ENCODE peak calls at places on chromosomes 1 and 21, in five cellular contexts. G is suprapubic skin, U is GM12891, S is heart left ventricle, I is tibial nerve. Q is an unnamed sample.
A peak's percentile ranks its signal among the peaks of the same experiment; 100 is the strongest.

GRCh38 chr1:219125342-219125741 is 48.3 kb upstream of the LYPLAL1 start:
- DNase-seq in G (no peak), U (no peak), S (no peak), I (no peak), Q (no peak)

GRCh38 chr1:99457381-99458165 is 188.3 kb upstream of the PALMD start:
- DNase-seq in G (no peak), U (no peak), S (no peak), I (no peak), Q (no peak)

GRCh38 chr1:229714964-229715603 is 89.0 kb downstream of the URB2 start:
- DNase-seq in G (no peak), U (no peak), S (peak; percentile 41), I (no peak), Q (no peak)

GRCh38 chr1:230145505-230145899 is 78.5 kb downstream of the GALNT2 start:
- DNase-seq in G (no peak), U (no peak), S (no peak), I (no peak), Q (no peak)

GRCh38 chr1:94843430-94843829 is 23.3 kb downstream of the SLC44A3 start:
- DNase-seq in G (no peak), U (no peak), S (no peak), I (no peak), Q (no peak)

GRCh38 chr1:27137544-27138075 is 17.3 kb downstream of the SLC9A1 start:
- DNase-seq in G (peak; percentile 90), U (no peak), S (peak; percentile 71), I (no peak), Q (no peak)

GRCh38 chr1:35223109-35223630 is 30.2 kb upstream of the SFPQ start:
- DNase-seq in G (no peak), U (no peak), S (no peak), I (no peak), Q (no peak)

GRCh38 chr1:198559362-198559761 is 18.9 kb upstream of the ATP6V1G3 start:
- DNase-seq in G (no peak), U (no peak), S (no peak), I (no peak), Q (no peak)

GRCh38 chr1:230237805-230238204 is 170.8 kb downstream of the GALNT2 start:
- DNase-seq in G (no peak), U (no peak), S (no peak), I (no peak), Q (no peak)

GRCh38 chr21:31140025-31140424 is 101.7 kb upstream of the KRTAP19-8 start:
- DNase-seq in G (no peak), U (no peak), S (no peak), I (no peak), Q (no peak)

GRCh38 chr1:24657781-24658180 is 14.7 kb downstream of the SRRM1 start:
- DNase-seq in G (no peak), U (no peak), S (no peak), I (no peak), Q (no peak)

GRCh38 chr1:3348196-3348865 is 106.1 kb upstream of the ARHGEF16 start:
- DNase-seq in G (no peak), U (no peak), S (no peak), I (no peak), Q (no peak)

GRCh38 chr1:247885011-247885410 is 10.4 kb upstream of the OR2W3 start:
- DNase-seq in G (no peak), U (no peak), S (no peak), I (no peak), Q (peak; percentile 53)

GRCh38 chr1:224700915-224701531 is 84.9 kb downstream of the CNIH3 start:
- DNase-seq in G (no peak), U (peak; percentile 32), S (no peak), I (no peak), Q (no peak)

GRCh38 chr1:39576016-39576657 is 453 bp downstream of the PABPC4 start:
- DNase-seq in G (no peak), U (peak; percentile 43), S (peak; percentile 66), I (no peak), Q (no peak)

GRCh38 chr1:162873671-162874666 is 13.0 kb upstream of the CCDC190 start:
- DNase-seq in G (no peak), U (no peak), S (no peak), I (no peak), Q (no peak)

GRCh38 chr21:35428927-35429326 is 379.8 kb upstream of the RUNX1 start:
- DNase-seq in G (no peak), U (no peak), S (no peak), I (no peak), Q (no peak)

GRCh38 chr21:39461419-39461818 is 9.6 kb downstream of the SH3BGR start:
- DNase-seq in G (no peak), U (no peak), S (no peak), I (no peak), Q (peak; percentile 39)

GRCh38 chr1:9657521-9658032 is 6.0 kb downstream of the PIK3CD start:
- DNase-seq in G (no peak), U (no peak), S (no peak), I (no peak), Q (no peak)

GRCh38 chr1:9655836-9656235 is 4.3 kb downstream of the PIK3CD start:
- DNase-seq in G (no peak), U (no peak), S (no peak), I (no peak), Q (no peak)

GRCh38 chr1:9653783-9654517 is 2.4 kb downstream of the PIK3CD start:
- DNase-seq in G (no peak), U (no peak), S (no peak), I (no peak), Q (no peak)

GRCh38 chr1:9653195-9653782 is 1.8 kb downstream of the PIK3CD start:
- DNase-seq in G (no peak), U (no peak), S (no peak), I (no peak), Q (no peak)

DNA sequence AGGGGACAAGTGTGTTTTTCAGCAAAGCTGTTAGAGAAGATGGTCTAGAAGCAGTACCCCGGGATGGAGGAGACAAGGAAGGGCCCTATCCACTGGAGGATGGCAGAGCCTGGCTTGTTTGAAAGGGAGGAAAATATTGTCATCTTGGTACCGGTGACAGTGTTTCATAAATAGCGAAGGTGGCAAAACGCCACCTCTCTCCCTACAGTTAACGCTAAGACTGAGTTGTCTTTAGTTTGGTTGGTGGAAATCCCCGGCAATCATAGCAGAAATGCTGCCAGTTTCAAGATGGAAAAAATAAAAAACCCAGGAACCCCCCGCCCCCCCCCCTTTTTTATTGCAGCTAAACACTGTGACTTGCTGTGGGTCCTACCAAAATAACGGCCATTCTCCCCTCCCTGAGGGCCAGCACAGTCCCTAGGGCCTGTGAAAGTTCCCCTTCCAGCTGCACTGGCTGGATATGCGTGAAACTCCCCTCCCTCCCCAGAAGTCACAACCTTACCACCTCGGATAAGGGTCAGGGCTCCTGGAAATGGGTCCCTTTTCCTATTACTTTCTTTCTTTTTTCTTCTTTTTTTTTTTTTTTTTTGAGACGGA is 3.7 kb downstream of the PIK3CD start:
- DNase-seq in G (no peak), U (no peak), S (no peak), I (no peak), Q (no peak)
- TF ChIP-seq POLR2A in G (no peak), U (peak; percentile 72), S (no peak), I (no peak), Q (no peak)

GRCh38 chr21:15293251-15293650 is 228.5 kb upstream of the NRIP1 start:
- DNase-seq in G (no peak), U (no peak), S (no peak), I (no peak), Q (no peak)

GRCh38 chr21:15285567-15285966 is 220.8 kb upstream of the NRIP1 start:
- DNase-seq in G (no peak), U (no peak), S (no peak), I (no peak), Q (no peak)

GRCh38 chr21:15289246-15289645 is 224.4 kb upstream of the NRIP1 start:
- DNase-seq in G (no peak), U (no peak), S (no peak), I (no peak), Q (no peak)

GRCh38 chr21:15291621-15292266 is 226.9 kb upstream of the NRIP1 start:
- DNase-seq in G (no peak), U (no peak), S (no peak), I (no peak), Q (no peak)

DNA sequence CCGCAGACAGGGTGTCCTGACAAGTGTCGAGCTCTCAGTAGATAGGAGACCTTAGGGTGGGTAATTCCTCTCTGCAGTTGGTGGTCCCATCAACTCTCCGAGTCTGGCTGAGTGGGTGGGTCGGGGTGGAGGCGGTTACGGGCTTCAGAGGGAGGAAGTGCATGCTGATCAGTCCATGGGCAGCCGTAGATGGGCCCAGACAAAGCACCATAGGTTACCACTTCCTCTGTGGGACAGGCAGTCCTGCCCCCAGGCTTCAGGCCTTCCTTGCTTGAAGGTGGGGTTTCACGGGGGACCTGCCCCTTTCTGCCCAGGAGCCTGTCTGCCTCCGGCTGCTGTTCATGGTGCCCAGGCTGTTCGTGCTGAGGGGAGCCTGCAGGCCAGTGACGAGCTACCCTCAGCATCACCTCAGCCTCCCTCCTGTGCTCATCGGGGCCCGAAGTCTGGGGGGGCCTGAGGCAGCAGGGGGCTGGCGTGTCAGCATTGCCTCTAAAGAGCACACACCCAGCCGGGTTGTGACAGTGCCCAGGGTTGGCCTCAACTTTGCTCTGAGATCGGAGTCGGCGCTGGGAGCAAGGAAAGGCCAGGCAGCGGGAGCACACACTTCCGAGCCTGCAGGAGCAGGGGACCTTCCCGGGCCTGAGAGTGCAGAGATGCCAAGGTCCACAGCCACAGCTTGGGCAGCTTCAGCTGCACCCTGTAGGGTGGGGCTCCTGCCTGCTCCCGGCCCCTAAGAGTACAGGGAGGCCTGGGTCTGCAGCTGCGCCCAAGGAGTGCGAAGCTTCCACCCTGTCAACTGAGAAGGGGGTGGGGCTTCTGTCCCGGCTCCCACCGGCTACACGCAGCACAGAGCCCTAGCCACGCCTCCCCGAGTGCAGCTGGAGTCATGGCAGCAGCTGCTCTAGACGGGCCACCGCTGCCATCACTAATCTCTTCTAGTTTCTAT is 225.4 kb upstream of the NRIP1 start:
- DNase-seq in G (no peak), U (no peak), S (peak; percentile 63), I (no peak), Q (no peak)
- TF ChIP-seq POLR2A in G (no peak), U (no peak), S (no peak), I (no peak), Q (no peak)

DNA sequence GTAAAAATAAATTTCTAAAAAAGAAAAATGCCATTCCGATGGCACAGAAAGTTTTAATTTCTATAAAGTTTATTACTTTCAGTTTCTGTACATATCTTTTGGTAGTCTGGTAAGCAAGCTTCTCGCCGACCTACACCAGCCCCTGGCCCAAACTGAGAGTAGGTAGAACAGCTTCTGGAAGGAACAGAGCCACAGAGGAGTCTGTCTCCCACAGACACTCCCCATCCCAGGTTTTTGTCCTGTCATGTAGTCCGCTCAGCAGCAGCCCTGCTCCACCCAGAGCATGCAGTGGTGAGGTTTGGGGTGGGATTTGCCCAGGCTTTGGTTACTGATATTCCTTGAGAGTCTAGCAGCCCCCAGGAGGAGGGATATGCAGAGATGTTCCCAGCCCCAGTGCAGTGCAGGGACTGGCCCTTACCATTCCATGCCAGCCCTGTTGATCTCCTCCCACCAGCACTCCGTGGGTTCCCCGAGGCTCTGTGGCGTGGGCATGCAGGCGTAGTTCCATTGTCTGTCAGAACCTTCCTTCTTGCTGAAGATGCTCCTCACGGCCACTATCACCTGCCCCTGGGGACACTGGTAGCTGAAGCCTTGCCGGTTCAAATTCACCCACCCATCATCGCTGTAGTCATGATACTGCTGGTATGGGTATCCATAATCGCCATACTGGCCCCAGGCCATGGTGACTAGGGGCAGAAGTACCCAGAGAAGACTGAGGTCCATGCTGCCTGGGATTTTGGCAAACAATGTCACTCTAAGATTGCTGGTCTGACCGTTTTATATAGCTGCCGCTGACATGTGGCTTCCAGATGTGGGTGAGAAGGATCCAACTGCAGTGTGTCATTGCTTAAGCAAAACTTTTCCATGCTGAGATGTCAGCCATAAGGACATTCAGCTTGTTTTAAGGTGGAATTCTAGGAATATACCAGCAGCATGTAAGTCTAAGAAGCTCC is at the start of gene DPT:
- DNase-seq in G (peak; percentile 86), U (no peak), S (no peak), I (peak; percentile 50), Q (no peak)
- TF ChIP-seq POLR2A in G (peak; percentile 38), U (no peak), S (no peak), I (no peak), Q (no peak)

GRCh38 chr1:183470961-183471747 is 1.1 kb upstream of the SMG7 start:
- DNase-seq in G (peak; percentile 90), U (peak; percentile 30), S (peak; percentile 87), I (peak; percentile 32), Q (peak; percentile 93)
- TF ChIP-seq POLR2A in G (no peak), U (peak; percentile 74), S (no peak), I (no peak), Q (no peak)

Q was measured in esophagus muscularis mucosa.